ENCODE peak calls at places on chromosomes 13 and 19, in five cellular contexts. V is H9, N is IMR-90, F is GM23338, B is astrocyte. U is an unnamed sample.

GRCh38 chr19:39406656-39407393 is at the start of gene ZFP36:
- DNase-seq in V (peak), N (peak), F (peak), B (no peak), U (peak)

GRCh38 chr13:87553142-87553541 is 118.0 kb upstream of the SLITRK5 start:
- DNase-seq in V (no peak), N (no peak), F (no peak), B (no peak), U (no peak)

GRCh38 chr19:41327076-41327475 is 17.1 kb downstream of the CCDC97 start:
- DNase-seq in V (no peak), N (no peak), F (no peak), B (no peak), U (no peak)

GRCh38 chr13:102191951-102192461 is 209.8 kb downstream of the FGF14 start:
- DNase-seq in V (no peak), N (peak), F (no peak), B (peak), U (peak)

GRCh38 chr13:26943748-26944147 is 183.2 kb upstream of the GPR12 start:
- DNase-seq in V (no peak), N (no peak), F (no peak), B (no peak), U (no peak)

GRCh38 chr19:13053238-13053637 is 49.4 kb downstream of the LYL1 start:
- DNase-seq in V (no peak), N (no peak), F (no peak), B (no peak), U (no peak)

GRCh38 chr13:99078014-99078771 is 100.3 kb upstream of the DOCK9 start:
- DNase-seq in V (no peak), N (no peak), F (no peak), B (no peak), U (no peak)

GRCh38 chr13:47472516-47472915 is 528.6 kb downstream of the SUCLA2 start:
- DNase-seq in V (no peak), N (no peak), F (peak), B (no peak), U (no peak)

GRCh38 chr13:112185466-112185865 is 118.5 kb downstream of the SOX1 start:
- DNase-seq in V (no peak), N (no peak), F (no peak), B (no peak), U (no peak)

GRCh38 chr13:101382086-101382485 is 34.2 kb downstream of the NALCN start:
- DNase-seq in V (no peak), N (no peak), F (peak), B (no peak), U (no peak)

GRCh38 chr13:113064534-113065405 is 40.8 kb upstream of the F7 start:
- DNase-seq in V (no peak), N (peak), F (no peak), B (peak), U (peak)

GRCh38 chr13:62324842-62325241 is 909.2 kb upstream of the PCDH20 start:
- DNase-seq in V (no peak), N (no peak), F (no peak), B (no peak), U (no peak)

GRCh38 chr13:62320731-62321130 is 905.1 kb upstream of the PCDH20 start:
- DNase-seq in V (no peak), N (no peak), F (no peak), B (no peak), U (no peak)

GRCh38 chr13:62321139-62321538 is 905.5 kb upstream of the PCDH20 start:
- DNase-seq in V (no peak), N (no peak), F (no peak), B (no peak), U (no peak)

GRCh38 chr13:62321895-62322294 is 906.2 kb upstream of the PCDH20 start:
- DNase-seq in V (no peak), N (no peak), F (no peak), B (no peak), U (no peak)

GRCh38 chr13:62320129-62320724 is 904.6 kb upstream of the PCDH20 start:
- DNase-seq in V (no peak), N (peak), F (peak), B (peak), U (peak)
- TF ChIP-seq CTCF in V (peak), N (peak), F (peak), B (peak), U (peak)

GRCh38 chr19:5967571-5967970 is 10.4 kb downstream of the RANBP3 start:
- DNase-seq in V (no peak), N (no peak), F (no peak), B (no peak), U (no peak)

GRCh38 chr19:5967994-5968430 is 9.9 kb downstream of the RANBP3 start:
- DNase-seq in V (peak), N (peak), F (peak), B (peak), U (peak)

GRCh38 chr19:5966941-5967340 is 11.0 kb downstream of the RANBP3 start:
- DNase-seq in V (no peak), N (no peak), F (no peak), B (no peak), U (no peak)

GRCh38 chr19:5964816-5965565 is 12.9 kb downstream of the RANBP3 start:
- DNase-seq in V (no peak), N (no peak), F (no peak), B (no peak), U (no peak)

DNA sequence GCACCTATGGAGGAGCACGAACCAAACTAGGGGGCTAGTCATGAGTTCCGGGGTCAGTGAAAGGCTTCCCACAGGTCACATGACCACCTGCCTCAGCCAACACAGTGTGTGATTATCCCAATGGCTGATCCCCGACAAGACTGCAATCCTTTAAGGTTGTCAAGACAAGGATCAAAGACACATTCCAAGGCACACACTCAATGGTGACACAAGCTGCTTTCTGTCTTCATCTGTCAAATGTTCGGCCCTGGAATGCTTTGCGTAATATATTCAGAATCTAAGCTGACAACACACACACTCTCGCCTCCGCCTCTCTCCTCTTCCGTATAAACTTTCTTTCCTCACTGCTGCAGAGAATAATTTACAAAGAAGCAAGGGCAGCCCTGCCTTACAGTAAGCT is 11.7 kb downstream of the RANBP3 start:
- DNase-seq in V (no peak), N (peak), F (no peak), B (peak), U (no peak)
- H3K4me2 ChIP-seq in V (no peak), N (peak), F (no peak), B (no peak), U (no peak)

GRCh38 chr19:4063369-4064072 is 3.2 kb downstream of the ZBTB7A start:
- DNase-seq in V (peak), N (no peak), F (peak), B (no peak), U (no peak)
- TF ChIP-seq CTCF in V (peak), N (no peak), F (peak), B (no peak), U (peak)

GRCh38 chr13:61135583-61135982 is 280.1 kb downstream of the PCDH20 start:
- DNase-seq in V (no peak), N (no peak), F (no peak), B (no peak), U (no peak)
- H3K4me2 ChIP-seq in V (no peak), N (no peak), F (no peak), B (no peak), U (no peak)

DNA sequence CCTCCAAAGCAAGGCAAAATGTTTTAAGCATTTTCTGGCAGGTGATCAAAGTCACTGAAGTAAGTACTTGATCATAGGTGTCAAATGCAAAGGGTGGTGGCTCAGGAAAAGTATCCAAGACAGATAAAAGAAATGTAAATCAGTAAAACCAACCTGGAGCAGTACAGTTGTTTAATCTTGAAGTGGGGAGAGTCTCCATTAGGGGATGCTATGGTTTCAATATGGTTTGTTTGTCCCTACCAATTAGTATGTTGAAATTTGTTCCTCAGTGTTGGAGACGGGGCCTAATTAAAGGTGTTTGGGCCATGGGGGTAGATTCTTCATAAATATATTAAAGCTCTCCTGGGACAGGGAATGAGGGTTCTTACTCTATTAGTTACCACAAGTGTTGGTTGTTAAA is 1781.7 kb upstream of the PRR20A start:
- DNase-seq in V (no peak), N (no peak), F (peak), B (no peak), U (no peak)
- TF ChIP-seq CTCF in V (peak), N (no peak), F (peak), B (no peak), U (no peak)